ENCODE peak calls at places on chromosomes 11 and 22, in nine cellular contexts. One of them, this sample, is unnamed.

GRCh38 chr11:117781650-117782049 is 15.4 kb downstream of the DSCAML1 start:
- DNase-seq in putamen: no peak
- DNase-seq in ACHN: no peak
- DNase-seq in GF-D8: no peak
- DNase-seq in ascending aorta: no peak
- DNase-seq in HTR-8/SVneo: no peak
- DNase-seq in upper lobe of right lung: no peak
- DNase-seq in neural crest cell: no peak
- DNase-seq in iPS DF 19.7: no peak
- DNase-seq in this sample: no peak

GRCh38 chr11:101718406-101718805 is 134.6 kb upstream of the TRPC6 start:
- DNase-seq in putamen: no peak
- DNase-seq in ACHN: no peak
- DNase-seq in GF-D8: no peak
- DNase-seq in ascending aorta: no peak
- DNase-seq in HTR-8/SVneo: no peak
- DNase-seq in upper lobe of right lung: no peak
- DNase-seq in neural crest cell: no peak
- DNase-seq in iPS DF 19.7: no peak
- DNase-seq in this sample: no peak

GRCh38 chr11:106395716-106396349 is 318.4 kb downstream of the AASDHPPT start:
- DNase-seq in putamen: no peak
- DNase-seq in ACHN: no peak
- DNase-seq in GF-D8: no peak
- DNase-seq in ascending aorta: no peak
- DNase-seq in HTR-8/SVneo: no peak
- DNase-seq in upper lobe of right lung: no peak
- DNase-seq in neural crest cell: no peak
- DNase-seq in iPS DF 19.7: no peak
- DNase-seq in this sample: no peak

GRCh38 chr11:104524276-104524675 is 360.3 kb upstream of the PDGFD start:
- DNase-seq in putamen: no peak
- DNase-seq in ACHN: no peak
- DNase-seq in GF-D8: no peak
- DNase-seq in ascending aorta: no peak
- DNase-seq in HTR-8/SVneo: no peak
- DNase-seq in upper lobe of right lung: no peak
- DNase-seq in neural crest cell: no peak
- DNase-seq in iPS DF 19.7: no peak
- DNase-seq in this sample: no peak

GRCh38 chr11:95803973-95804372 is 13.7 kb downstream of the CEP57 start:
- DNase-seq in putamen: no peak
- DNase-seq in ACHN: no peak
- DNase-seq in GF-D8: no peak
- DNase-seq in ascending aorta: no peak
- DNase-seq in HTR-8/SVneo: no peak
- DNase-seq in upper lobe of right lung: no peak
- DNase-seq in neural crest cell: no peak
- DNase-seq in iPS DF 19.7: no peak
- DNase-seq in this sample: no peak

GRCh38 chr11:79950741-79951140 is 509.9 kb upstream of the TENM4 start:
- DNase-seq in putamen: peak
- DNase-seq in ACHN: no peak
- DNase-seq in GF-D8: no peak
- DNase-seq in ascending aorta: no peak
- DNase-seq in HTR-8/SVneo: no peak
- DNase-seq in upper lobe of right lung: no peak
- DNase-seq in neural crest cell: no peak
- DNase-seq in iPS DF 19.7: no peak
- DNase-seq in this sample: no peak

GRCh38 chr22:37904572-37905533 is 1.2 kb upstream of the MICALL1 start:
- DNase-seq in putamen: no peak
- DNase-seq in ACHN: peak
- DNase-seq in GF-D8: no peak
- DNase-seq in ascending aorta: peak
- DNase-seq in HTR-8/SVneo: peak
- DNase-seq in upper lobe of right lung: no peak
- DNase-seq in neural crest cell: no peak
- DNase-seq in iPS DF 19.7: no peak
- DNase-seq in this sample: no peak

GRCh38 chr11:72720047-72720446 is 32.2 kb downstream of the ARAP1 start:
- DNase-seq in putamen: no peak
- DNase-seq in ACHN: no peak
- DNase-seq in GF-D8: no peak
- DNase-seq in ascending aorta: no peak
- DNase-seq in HTR-8/SVneo: no peak
- DNase-seq in upper lobe of right lung: peak
- DNase-seq in neural crest cell: no peak
- DNase-seq in iPS DF 19.7: no peak
- DNase-seq in this sample: no peak

GRCh38 chr22:46067159-46068111 is 82.9 kb upstream of the PPARA start:
- DNase-seq in putamen: no peak
- DNase-seq in ACHN: no peak
- DNase-seq in GF-D8: no peak
- DNase-seq in ascending aorta: peak
- DNase-seq in HTR-8/SVneo: no peak
- DNase-seq in upper lobe of right lung: no peak
- DNase-seq in neural crest cell: no peak
- DNase-seq in iPS DF 19.7: no peak
- DNase-seq in this sample: no peak